ENCODE peak calls at places on chromosomes 11 and 22, in five cellular contexts. R is endothelial cell of umbilical vein, L is A549, V is HepG2, J is K562. O is an unnamed sample.

GRCh38 chr22:45429921-45430775 is 16.7 kb downstream of the RIBC2 start:
- DNase-seq in R (no peak), L (no peak), V (no peak), J (no peak), O (no peak)

GRCh38 chr11:60857378-60858232 is 1.9 kb upstream of the PTGDR2 start:
- DNase-seq in R (no peak), L (no peak), V (no peak), J (peak; percentile 53), O (no peak)

GRCh38 chr11:14359573-14360031 is 619 bp upstream of the RRAS2 start:
- DNase-seq in R (no peak), L (no peak), V (no peak), J (no peak), O (no peak)

GRCh38 chr22:48902001-48902869 is 925.4 kb downstream of the BRD1 start:
- DNase-seq in R (no peak), L (no peak), V (no peak), J (no peak), O (no peak)

GRCh38 chr11:86487670-86488069 is 113.0 kb downstream of the CCDC81 start:
- DNase-seq in R (no peak), L (no peak), V (no peak), J (no peak), O (no peak)

GRCh38 chr11:64990222-64990918 is 6.4 kb downstream of the BATF2 start:
- DNase-seq in R (peak; percentile 52), L (no peak), V (no peak), J (peak; percentile 54), O (peak; percentile 25)

GRCh38 chr22:46416537-46417267 is 81.2 kb downstream of the TRMU start:
- DNase-seq in R (no peak), L (no peak), V (no peak), J (no peak), O (no peak)

GRCh38 chr22:37160037-37160436 is 10.3 kb upstream of the IL2RB start:
- DNase-seq in R (no peak), L (no peak), V (no peak), J (no peak), O (no peak)

GRCh38 chr11:75326439-75326810 is 25.0 kb downstream of the ARRB1 start:
- DNase-seq in R (no peak), L (no peak), V (no peak), J (no peak), O (peak; percentile 81)

GRCh38 chr11:86592659-86593451 is 79.6 kb downstream of the ME3 start:
- DNase-seq in R (peak; percentile 99), L (peak; percentile 82), V (peak; percentile 98), J (peak; percentile 62), O (peak; percentile 89)

GRCh38 chr11:57476223-57476882 is 16.0 kb downstream of the RTN4RL2 start:
- DNase-seq in R (no peak), L (no peak), V (no peak), J (no peak), O (no peak)

GRCh38 chr11:100563541-100564280 is 123.4 kb upstream of the ARHGAP42 start:
- DNase-seq in R (no peak), L (no peak), V (no peak), J (no peak), O (no peak)

GRCh38 chr22:23570681-23571080 is 9.4 kb downstream of the IGLL1 start:
- DNase-seq in R (no peak), L (no peak), V (no peak), J (no peak), O (no peak)

GRCh38 chr11:105612766-105613165 is 2.9 kb downstream of the GRIA4 start:
- DNase-seq in R (no peak), L (no peak), V (no peak), J (no peak), O (no peak)

GRCh38 chr11:57434640-57435546 is 8.0 kb upstream of the SLC43A3 start:
- DNase-seq in R (no peak), L (peak; percentile 69), V (peak; percentile 94), J (no peak), O (peak; percentile 92)

GRCh38 chr22:43819691-43820670 is 7.9 kb upstream of the EFCAB6 start:
- DNase-seq in R (no peak), L (no peak), V (no peak), J (no peak), O (no peak)

GRCh38 chr11:721347-721912 is 15.4 kb downstream of the EPS8L2 start:
- DNase-seq in R (no peak), L (no peak), V (no peak), J (no peak), O (no peak)

GRCh38 chr11:20127671-20128527 is 32.4 kb downstream of the DBX1 start:
- DNase-seq in R (peak; percentile 69), L (peak; percentile 66), V (peak; percentile 52), J (peak; percentile 75), O (peak; percentile 64)

GRCh38 chr11:20134991-20135736 is 25.1 kb downstream of the DBX1 start:
- DNase-seq in R (no peak), L (no peak), V (no peak), J (no peak), O (no peak)

GRCh38 chr11:20132667-20133039 is 27.6 kb downstream of the DBX1 start:
- DNase-seq in R (no peak), L (no peak), V (no peak), J (no peak), O (no peak)

GRCh38 chr11:20126724-20127123 is 33.6 kb downstream of the DBX1 start:
- DNase-seq in R (no peak), L (no peak), V (no peak), J (no peak), O (no peak)

GRCh38 chr11:20131744-20132666 is 28.3 kb downstream of the DBX1 start:
- DNase-seq in R (peak; percentile 64), L (peak; percentile 74), V (peak; percentile 35), J (peak; percentile 70), O (peak; percentile 46)
- TF ChIP-seq MYC in R (no peak), L (no peak), V (no peak), J (no peak), O (no peak)

DNA sequence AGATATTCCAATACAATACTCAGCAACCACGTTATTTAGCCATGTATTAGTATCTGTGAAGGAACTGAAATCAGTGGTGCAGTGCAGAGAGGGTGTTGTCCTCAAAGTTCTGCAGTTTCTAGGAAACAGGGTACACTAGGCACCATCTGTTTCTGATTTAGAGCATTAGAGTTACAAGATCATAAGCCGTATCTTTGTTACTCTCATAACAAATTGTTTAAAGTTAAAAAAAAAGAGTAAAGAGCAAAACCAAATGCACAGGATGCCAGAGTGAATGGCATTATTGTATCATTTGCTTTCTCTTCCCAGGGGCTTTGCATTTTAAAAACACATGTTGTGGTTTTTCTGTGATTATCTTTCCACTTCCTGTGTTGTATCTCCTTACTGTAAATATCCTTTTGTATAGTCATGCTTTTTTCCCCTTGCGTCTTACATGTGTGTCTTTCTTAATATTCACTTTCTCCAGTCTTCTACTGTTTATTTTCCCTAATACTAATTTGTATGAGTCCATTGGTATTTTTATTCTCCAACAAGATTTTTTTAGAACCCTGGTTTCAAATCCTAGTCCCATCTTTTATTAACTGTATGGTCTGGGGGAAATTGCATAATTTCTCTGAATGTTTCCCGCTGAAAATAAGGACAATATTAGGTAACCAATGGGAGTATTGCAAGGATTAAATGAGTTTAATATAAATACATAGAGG is 15.2 kb upstream of the NUP160 start:
- DNase-seq in R (no peak), L (no peak), V (no peak), J (peak; percentile 22), O (peak; percentile 59)
- TF ChIP-seq MYC in R (no peak), L (no peak), V (no peak), J (no peak), O (no peak)

GRCh38 chr11:70729949-70730348 is 331.6 kb downstream of the CTTN start:
- DNase-seq in R (no peak), L (no peak), V (no peak), J (no peak), O (no peak)

GRCh38 chr11:70730411-70730810 is 332.1 kb downstream of the CTTN start:
- DNase-seq in R (no peak), L (no peak), V (no peak), J (no peak), O (no peak)

GRCh38 chr11:70725786-70726185 is 327.5 kb downstream of the CTTN start:
- DNase-seq in R (no peak), L (no peak), V (no peak), J (no peak), O (no peak)

GRCh38 chr11:70727021-70727420 is 328.7 kb downstream of the CTTN start:
- DNase-seq in R (no peak), L (no peak), V (no peak), J (no peak), O (no peak)

GRCh38 chr11:70727899-70728620 is 329.7 kb downstream of the CTTN start:
- DNase-seq in R (no peak), L (no peak), V (no peak), J (no peak), O (no peak)
- TF ChIP-seq MYC in R (no peak), L (no peak), V (no peak), J (no peak), O (no peak)

GRCh38 chr11:123137496-123138270 is 57.4 kb downstream of the CLMP start:
- DNase-seq in R (peak; percentile 33), L (no peak), V (no peak), J (no peak), O (peak; percentile 95)
- TF ChIP-seq MYC in R (no peak), L (no peak), V (no peak), J (no peak), O (no peak)

DNA sequence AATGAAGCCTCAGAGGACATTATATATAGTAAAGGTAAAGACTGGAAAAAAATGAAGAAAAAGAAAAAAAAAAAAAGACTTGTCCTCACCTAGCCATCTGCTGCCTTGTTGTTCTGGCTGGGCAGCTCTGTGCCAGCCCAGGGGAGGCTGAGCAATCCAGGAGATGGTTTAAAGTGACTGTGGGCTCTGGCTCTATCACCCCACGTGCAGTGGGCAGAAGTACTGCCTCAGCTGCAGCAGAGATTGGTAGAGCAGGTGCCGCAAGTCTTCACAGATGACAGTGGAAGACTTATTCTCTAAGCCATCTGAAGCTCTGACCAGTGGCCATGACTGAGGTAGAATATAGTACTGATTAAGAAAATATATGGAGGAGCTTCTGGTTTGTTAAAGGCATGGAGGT is 62.2 kb downstream of the SGSM3 start:
- DNase-seq in R (no peak), L (no peak), V (no peak), J (no peak), O (no peak)
- TF ChIP-seq MYC in R (no peak), L (no peak), V (no peak), J (no peak), O (no peak)

GRCh38 chr11:102783720-102784119 is 3.3 kb upstream of the MMP10 start:
- DNase-seq in R (no peak), L (no peak), V (no peak), J (no peak), O (no peak)

GRCh38 chr11:102783016-102783415 is 2.6 kb upstream of the MMP10 start:
- DNase-seq in R (no peak), L (no peak), V (no peak), J (no peak), O (no peak)

GRCh38 chr11:102784380-102784779 is 4.0 kb upstream of the MMP10 start:
- DNase-seq in R (no peak), L (no peak), V (no peak), J (no peak), O (no peak)

GRCh38 chr11:102776454-102776853 is 4.0 kb downstream of the MMP10 start:
- DNase-seq in R (no peak), L (no peak), V (no peak), J (no peak), O (no peak)

DNA sequence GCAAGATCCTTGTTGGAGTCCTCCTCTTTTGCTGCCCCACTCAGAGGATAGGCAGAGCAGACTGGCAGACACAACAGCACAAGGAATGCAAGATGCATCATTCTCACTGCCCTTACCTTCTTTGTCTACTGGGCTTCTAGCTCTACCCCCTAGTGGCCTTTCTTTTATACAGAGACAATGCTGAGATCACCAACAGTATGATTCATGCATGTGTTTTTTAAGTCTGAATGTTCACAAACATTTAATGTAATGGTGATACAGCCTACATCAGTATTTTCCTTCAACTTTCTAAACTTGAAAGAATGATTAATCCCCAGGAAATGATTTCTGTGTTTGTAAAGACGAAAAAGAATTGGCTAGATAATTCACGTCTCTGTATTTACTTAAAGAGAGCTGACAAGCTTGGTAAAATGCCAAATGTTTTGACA is at the start of gene MMP10:
- DNase-seq in R (peak; percentile 89), L (peak; percentile 63), V (peak; percentile 21), J (no peak), O (peak; percentile 11)
- TF ChIP-seq MYC in R (no peak), L (no peak), V (no peak), J (no peak), O (no peak)

O was measured in NB4.